ENCODE peak calls at places on chromosomes 11 and 22, in seven cellular contexts. H is naive B cell; C is AG08396; E is activated CD8-positive, alpha-beta memory T cell treated with anti-CD3 and anti-CD28 coated beads, Interleukin-2, amount 50 U/mL, for 4 hours; P is mucosa of gallbladder; U is activated effector memory CD4-positive, alpha-beta T cell treated with anti-CD3 and anti-CD28 coated beads, Interleukin-2, amount 50 U/mL, for 16 hours; S is NCI-H1417. K is an unnamed sample.

GRCh38 chr11:64250875-64251721 is at the start of gene PLCB3:
- DNase-seq in U (peak), H (peak), C (peak), P (no peak), S (peak), E (peak), K (peak)

GRCh38 chr11:105152556-105152955 is 13.0 kb upstream of the CARD18 start:
- DNase-seq in P (no peak), S (no peak), E (no peak), H (no peak), U (no peak), C (no peak), K (no peak)

GRCh38 chr11:131538322-131538721 is 167.9 kb downstream of the NTM start:
- DNase-seq in H (no peak), S (no peak), C (no peak), E (no peak), P (no peak), U (no peak), K (no peak)

GRCh38 chr22:37222440-37222971 is 10.2 kb upstream of the SSTR3 start:
- DNase-seq in U (peak), E (no peak), P (no peak), S (no peak), H (peak), C (no peak), K (no peak)

GRCh38 chr11:65417702-65418430 is 4.7 kb upstream of the NEAT1 start:
- DNase-seq in P (no peak), E (no peak), C (peak), H (peak), U (peak), S (peak), K (peak)

GRCh38 chr11:14336507-14337503 is 22.2 kb downstream of the RRAS2 start:
- DNase-seq in S (no peak), C (peak), U (no peak), H (no peak), P (no peak), E (no peak), K (no peak)

GRCh38 chr22:46661221-46661851 is 41.1 kb downstream of the GRAMD4 start:
- DNase-seq in P (peak), S (peak), H (no peak), U (peak), C (no peak), E (peak), K (no peak)

GRCh38 chr22:40504285-40505249 is 132.0 kb downstream of the MRTFA start:
- DNase-seq in P (no peak), H (no peak), E (no peak), U (no peak), S (no peak), C (no peak), K (no peak)

GRCh38 chr11:65852508-65853248 is 5.3 kb downstream of the CFL1 start:
- DNase-seq in P (no peak), E (no peak), C (no peak), S (no peak), H (no peak), U (peak), K (peak)

GRCh38 chr11:65551572-65552398 is 6.4 kb downstream of the LTBP3 start:
- DNase-seq in H (peak), U (peak), C (no peak), S (peak), P (peak), E (peak), K (peak)

GRCh38 chr11:61599968-61600710 is 19.3 kb upstream of the SYT7 start:
- DNase-seq in E (no peak), P (no peak), U (no peak), H (no peak), C (no peak), S (no peak), K (no peak)

GRCh38 chr11:116890193-116890592 is 52.8 kb upstream of the APOA1 start:
- DNase-seq in U (no peak), H (no peak), P (no peak), C (no peak), E (no peak), S (no peak), K (no peak)

GRCh38 chr11:72814831-72815618 is 814 bp downstream of the ATG16L2 start:
- DNase-seq in S (no peak), E (no peak), P (no peak), C (peak), U (peak), H (no peak), K (peak)

GRCh38 chr22:49112661-49113626 is 714.7 kb downstream of the BRD1 start:
- DNase-seq in U (peak), H (no peak), S (no peak), P (no peak), E (no peak), C (no peak), K (no peak)

GRCh38 chr11:28799316-28799715 is 691.1 kb downstream of the METTL15 start:
- DNase-seq in P (no peak), C (no peak), S (no peak), H (no peak), U (no peak), E (no peak), K (no peak)

GRCh38 chr22:21984793-21985192 is 2.2 kb upstream of the TOP3B start:
- DNase-seq in C (peak), U (no peak), H (no peak), E (no peak), S (no peak), P (no peak), K (peak)

GRCh38 chr11:46855167-46855566 is 9.1 kb upstream of the CKAP5 start:
- DNase-seq in S (no peak), E (no peak), U (no peak), P (no peak), H (no peak), C (no peak), K (no peak)

GRCh38 chr11:70630816-70631623 is 232.7 kb downstream of the CTTN start:
- DNase-seq in U (no peak), P (no peak), S (no peak), E (no peak), C (no peak), H (no peak), K (no peak)

GRCh38 chr11:129374993-129375721 is 491 bp upstream of the BARX2 start:
- DNase-seq in H (no peak), E (no peak), P (peak), S (peak), U (no peak), C (peak), K (no peak)

GRCh38 chr11:933936-934335 is 8.3 kb downstream of the AP2A2 start:
- DNase-seq in S (no peak), C (no peak), H (no peak), E (no peak), U (no peak), P (no peak), K (no peak)

GRCh38 chr11:33329705-33330329 is 72.6 kb downstream of the HIPK3 start:
- DNase-seq in E (peak), P (peak), U (peak), C (peak), H (peak), S (peak), K (peak)

GRCh38 chr22:38724926-38725571 is 19.3 kb downstream of the GTPBP1 start:
- DNase-seq in S (no peak), E (no peak), H (no peak), C (peak), U (no peak), P (no peak), K (peak)

GRCh38 chr11:1050581-1051355 is 14.2 kb upstream of the MUC6 start:
- DNase-seq in H (peak), C (peak), U (peak), P (peak), E (peak), S (peak), K (peak)

GRCh38 chr11:79055866-79056632 is 384.8 kb downstream of the TENM4 start:
- DNase-seq in U (no peak), H (no peak), P (no peak), S (no peak), C (peak), E (no peak), K (no peak)

GRCh38 chr22:45163074-45163416 is 680 bp upstream of the NUP50 start:
- DNase-seq in C (peak), U (no peak), S (no peak), E (no peak), P (peak), H (no peak), K (peak)

GRCh38 chr22:49690454-49690853 is 137.2 kb downstream of the BRD1 start:
- DNase-seq in C (no peak), H (no peak), E (no peak), P (no peak), S (no peak), U (peak), K (no peak)

GRCh38 chr11:83508804-83509203 is 222.6 kb upstream of the CCDC90B start:
- DNase-seq in S (peak), E (no peak), H (no peak), C (no peak), P (peak), U (no peak), K (no peak)

GRCh38 chr22:30572840-30573593 is 1.4 kb downstream of the GAL3ST1 start:
- DNase-seq in C (peak), P (peak), H (no peak), U (no peak), E (no peak), S (no peak), K (no peak)

GRCh38 chr11:77345621-77346020 is 44.1 kb upstream of the GDPD4 start:
- DNase-seq in H (no peak), P (no peak), S (no peak), U (no peak), E (no peak), C (peak), K (no peak)

GRCh38 chr22:27267145-27267544 is 534.4 kb downstream of the MN1 start:
- DNase-seq in H (no peak), U (no peak), P (no peak), S (no peak), E (no peak), C (no peak), K (no peak)

GRCh38 chr11:45926001-45926401 is 3.5 kb downstream of the LARGE2 start:
- DNase-seq in S (no peak), E (no peak), H (no peak), U (peak), P (no peak), C (peak), K (no peak)

GRCh38 chr11:113664981-113665710 is 41.0 kb downstream of the TMPRSS5 start:
- DNase-seq in H (no peak), E (no peak), S (no peak), C (no peak), P (peak), U (no peak), K (no peak)

GRCh38 chr11:350723-351255 is 18.5 kb upstream of the B4GALNT4 start:
- DNase-seq in E (peak), U (peak), C (no peak), H (no peak), P (no peak), S (no peak), K (no peak)

GRCh38 chr11:32438883-32439487 is 3.6 kb upstream of the WT1 start:
- DNase-seq in C (no peak), H (no peak), U (no peak), S (no peak), P (no peak), E (no peak), K (no peak)

GRCh38 chr11:1574256-1575242 is 2.5 kb upstream of the DUSP8 start:
- DNase-seq in H (peak), S (peak), E (peak), P (peak), C (peak), U (peak), K (peak)

GRCh38 chr22:24186892-24187670 is 5.8 kb downstream of the SUSD2 start:
- DNase-seq in S (no peak), P (no peak), H (no peak), C (no peak), E (peak), U (no peak), K (no peak)

GRCh38 chr11:118027694-118028093 is 41.5 kb downstream of the IL10RA start:
- DNase-seq in P (no peak), U (no peak), S (no peak), C (no peak), E (no peak), H (no peak), K (no peak)

K was measured in NAMALWA.